ENCODE peak calls at places on chromosomes 11 and 22, in seven cellular contexts. K, T, H, S, U, F and I are unnamed samples.
A peak's percentile ranks its signal among the peaks of the same experiment; 100 is the strongest.

GRCh38 chr11:95255523-95256165 is 24.6 kb upstream of the SESN3 start:
- DNase-seq in F (no peak), K (no peak), H (no peak), T (peak; percentile 77), S (no peak), U (no peak), I (no peak)

GRCh38 chr11:41612415-41612814 is 153.0 kb upstream of the LRRC4C start:
- DNase-seq in U (no peak), K (no peak), T (no peak), S (no peak), H (no peak), F (no peak), I (no peak)

GRCh38 chr11:36019722-36020121 is 75.9 kb downstream of the LDLRAD3 start:
- DNase-seq in T (no peak), F (no peak), K (no peak), U (no peak), S (no peak), H (no peak), I (no peak)

GRCh38 chr11:73201888-73202810 is 15.9 kb upstream of the P2RY2 start:
- DNase-seq in H (peak; percentile 61), T (no peak), S (peak; percentile 33), K (no peak), U (peak; percentile 21), F (no peak), I (no peak)

GRCh38 chr11:128098840-128099239 is 488.5 kb downstream of the ETS1 start:
- DNase-seq in S (no peak), U (no peak), K (no peak), H (peak; percentile 93), T (no peak), F (no peak), I (no peak)

GRCh38 chr22:49258107-49259010 is 569.3 kb downstream of the BRD1 start:
- DNase-seq in S (no peak), F (no peak), T (no peak), K (no peak), H (no peak), U (no peak), I (no peak)

GRCh38 chr11:128625766-128626165 is 38.4 kb upstream of the ETS1 start:
- DNase-seq in K (no peak), F (no peak), U (no peak), S (no peak), H (no peak), T (no peak), I (no peak)

GRCh38 chr11:44348114-44348513 is 38.2 kb upstream of the ALX4 start:
- DNase-seq in U (no peak), F (no peak), T (no peak), S (no peak), K (no peak), H (no peak), I (no peak)

GRCh38 chr22:19058713-19059451 is 63.3 kb downstream of the DGCR2 start:
- DNase-seq in F (no peak), H (no peak), T (no peak), K (no peak), S (peak; percentile 39), U (no peak), I (no peak)

GRCh38 chr11:14973621-14974020 is 1.5 kb upstream of the CALCA start:
- DNase-seq in T (no peak), S (peak; percentile 73), F (no peak), K (no peak), U (no peak), H (peak; percentile 11), I (peak; percentile 62)

GRCh38 chr22:41782316-41782715 is 18.2 kb upstream of the CCDC134 start:
- DNase-seq in U (no peak), K (no peak), T (no peak), S (no peak), F (no peak), H (peak; percentile 15), I (no peak)

GRCh38 chr11:65915821-65916251 is 3.0 kb downstream of the C11orf68 start:
- DNase-seq in T (no peak), U (no peak), K (peak; percentile 99), H (no peak), S (no peak), F (no peak), I (no peak)

GRCh38 chr22:46280999-46281623 is 13.3 kb downstream of the TTC38 start:
- DNase-seq in F (no peak), H (no peak), S (no peak), T (no peak), U (peak; percentile 41), K (no peak), I (peak; percentile 64)

GRCh38 chr11:125496465-125496817 is 376 bp upstream of the FEZ1 start:
- DNase-seq in S (no peak), U (no peak), F (no peak), T (no peak), H (no peak), K (no peak), I (no peak)

GRCh38 chr22:20843501-20843900 is 15.1 kb downstream of the PI4KA start:
- DNase-seq in U (no peak), T (no peak), H (no peak), S (no peak), K (no peak), F (no peak), I (no peak)

GRCh38 chr11:131889760-131890620 is 519.6 kb downstream of the NTM start:
- DNase-seq in S (no peak), U (no peak), F (no peak), T (no peak), H (peak; percentile 8), K (no peak), I (no peak)

GRCh38 chr11:20584093-20584774 is 15.2 kb upstream of the SLC6A5 start:
- DNase-seq in H (peak; percentile 18), K (no peak), T (no peak), F (no peak), U (no peak), S (no peak), I (no peak)

GRCh38 chr11:95768521-95768920 is 21.1 kb downstream of the FAM76B start:
- DNase-seq in U (no peak), S (no peak), F (no peak), K (no peak), H (no peak), T (no peak), I (no peak)

GRCh38 chr22:26892401-26893033 is 235.1 kb downstream of the MIAT start:
- DNase-seq in S (no peak), K (peak; percentile 15), T (peak; percentile 95), U (no peak), H (peak; percentile 59), F (no peak), I (no peak)